ENCODE peak calls at places on chromosomes 5 and 9, in nine cellular contexts. I is stimulated activated CD8-positive, alpha-beta memory T cell treated with anti-CD3 and anti-CD28 coated beads, Interleukin-7, amount 100 ng/mL, for 4 hours; K is effector memory CD4-positive, alpha-beta T cell; C is epithelial cell of esophagus; D is stromal cell of bone marrow; S is foreskin keratinocyte; B is ELR; Y is CD4-positive, alpha-beta T cell; G is psoas muscle. E is an unnamed sample.

GRCh38 chr5:1227669-1228068 is 2.5 kb downstream of the SLC6A18 start:
- DNase-seq in I (no peak), K (no peak), C (no peak), D (no peak), S (no peak), B (peak; percentile 18), Y (no peak), G (peak; percentile 67), E (no peak)

GRCh38 chr5:56176155-56176798 is 56.9 kb downstream of the ANKRD55 start:
- DNase-seq in I (no peak), K (no peak), C (no peak), D (peak; percentile 43), S (no peak), B (no peak), Y (no peak), G (peak; percentile 56), E (peak; percentile 34)

GRCh38 chr9:2526071-2526862 is 95.3 kb upstream of the VLDLR start:
- DNase-seq in I (no peak), K (no peak), C (no peak), D (peak; percentile 17), S (no peak), B (no peak), Y (no peak), G (no peak), E (no peak)

GRCh38 chr9:114746591-114746990 is 59.2 kb downstream of the TNFSF15 start:
- DNase-seq in I (no peak), K (no peak), C (no peak), D (peak; percentile 54), S (no peak), B (no peak), Y (no peak), G (no peak), E (no peak)

GRCh38 chr5:17151686-17152085 is 65.7 kb upstream of the BASP1 start:
- DNase-seq in I (no peak), K (no peak), C (no peak), D (no peak), S (no peak), B (peak; percentile 43), Y (no peak), G (no peak), E (no peak)

GRCh38 chr5:172816887-172817418 is 17.1 kb upstream of the ERGIC1 start:
- DNase-seq in I (no peak), K (no peak), C (peak; percentile 93), D (peak; percentile 67), S (peak; percentile 87), B (peak; percentile 85), Y (no peak), G (no peak), E (no peak)

GRCh38 chr9:131417264-131418142 is 23.6 kb downstream of the PRRC2B start:
- DNase-seq in I (no peak), K (no peak), C (no peak), D (no peak), S (no peak), B (no peak), Y (no peak), G (peak; percentile 6), E (no peak)

GRCh38 chr5:98570661-98571181 is 202.7 kb upstream of the RGMB start:
- DNase-seq in I (no peak), K (no peak), C (no peak), D (no peak), S (no peak), B (peak; percentile 80), Y (no peak), G (no peak), E (no peak)

GRCh38 chr9:83569326-83569725 is 31.1 kb upstream of the FRMD3 start:
- DNase-seq in I (no peak), K (no peak), C (no peak), D (no peak), S (no peak), B (no peak), Y (no peak), G (no peak), E (no peak)

GRCh38 chr9:123338710-123339665 is 17.0 kb upstream of the CRB2 start:
- DNase-seq in I (peak; percentile 63), K (peak; percentile 9), C (no peak), D (no peak), S (no peak), B (no peak), Y (peak; percentile 25), G (no peak), E (peak; percentile 31)

GRCh38 chr5:4551034-4551433 is 589.1 kb upstream of the ADAMTS16 start:
- DNase-seq in I (no peak), K (no peak), C (no peak), D (no peak), S (no peak), B (no peak), Y (no peak), G (no peak), E (no peak)

GRCh38 chr5:96936431-96937221 is 746 bp downstream of the LNPEP start:
- DNase-seq in I (peak; percentile 35), K (peak; percentile 27), C (peak; percentile 40), D (no peak), S (no peak), B (peak; percentile 49), Y (peak; percentile 29), G (peak; percentile 70), E (peak; percentile 45)

GRCh38 chr9:93681316-93682154 is 105.2 kb downstream of the PHF2 start:
- DNase-seq in I (no peak), K (no peak), C (no peak), D (no peak), S (no peak), B (no peak), Y (no peak), G (peak; percentile 38), E (peak; percentile 18)

GRCh38 chr5:169651526-169651925 is 14.5 kb downstream of the DOCK2 start:
- DNase-seq in I (no peak), K (no peak), C (no peak), D (no peak), S (no peak), B (no peak), Y (no peak), G (no peak), E (no peak)

E was measured in heart left ventricle.